ENCODE peak calls at places on chromosomes 3 and 15, in ten cellular contexts. Z is HuH-7; U is DMS153; F is PC-3; K is psoas muscle; W is DND-41; L is EH; X is astrocyte of the spinal cord; H is CD4-positive, alpha-beta T cell; M is activated CD8-positive, alpha-beta memory T cell treated with anti-CD3 and anti-CD28 coated beads for 4 hours. D is an unnamed sample.

GRCh38 chr15:74373731-74374647 is 6.5 kb upstream of the CYP11A1 start:
- DNase-seq in Z (peak), U (peak), F (peak), K (peak), W (peak), L (peak), X (peak), H (peak), M (peak), D (peak)

GRCh38 chr15:64180235-64180824 is 17.5 kb upstream of the PPIB start:
- DNase-seq in Z (no peak), U (no peak), F (no peak), K (no peak), W (no peak), L (no peak), X (no peak), H (no peak), M (no peak), D (no peak)

GRCh38 chr3:19901918-19902317 is 32.1 kb downstream of the EFHB start:
- DNase-seq in Z (no peak), U (no peak), F (no peak), K (no peak), W (no peak), L (no peak), X (no peak), H (no peak), M (no peak), D (no peak)

GRCh38 chr15:88785217-88785616 is 18.0 kb upstream of the ACAN start:
- DNase-seq in Z (no peak), U (no peak), F (no peak), K (no peak), W (no peak), L (no peak), X (no peak), H (no peak), M (no peak), D (no peak)

GRCh38 chr15:74869726-74870407 is 3.3 kb downstream of the SCAMP2 start:
- DNase-seq in Z (no peak), U (no peak), F (no peak), K (peak), W (peak), L (peak), X (no peak), H (no peak), M (no peak), D (peak)

GRCh38 chr3:29011441-29011840 is 269.4 kb upstream of the RBMS3 start:
- DNase-seq in Z (no peak), U (no peak), F (no peak), K (no peak), W (no peak), L (no peak), X (no peak), H (no peak), M (no peak), D (no peak)

GRCh38 chr15:67836477-67836876 is 3.4 kb downstream of the RNU6-1 start:
- DNase-seq in Z (no peak), U (no peak), F (peak), K (peak), W (peak), L (peak), X (peak), H (peak), M (no peak), D (peak)

GRCh38 chr3:94019659-94020058 is 8.7 kb downstream of the STX19 start:
- DNase-seq in Z (no peak), U (no peak), F (no peak), K (no peak), W (no peak), L (no peak), X (no peak), H (no peak), M (no peak), D (no peak)

GRCh38 chr15:35719964-35720507 is 174.1 kb upstream of the DPH6 start:
- DNase-seq in Z (no peak), U (no peak), F (peak), K (no peak), W (no peak), L (peak), X (no peak), H (no peak), M (no peak), D (no peak)

GRCh38 chr3:62611541-62612240 is 238.3 kb upstream of the FEZF2 start:
- DNase-seq in Z (no peak), U (no peak), F (no peak), K (no peak), W (no peak), L (peak), X (peak), H (no peak), M (no peak), D (no peak)

GRCh38 chr3:127767126-127767525 is 55.2 kb downstream of the MGLL start:
- DNase-seq in Z (peak), U (no peak), F (no peak), K (no peak), W (no peak), L (no peak), X (no peak), H (no peak), M (no peak), D (no peak)

GRCh38 chr3:183781246-183781645 is 44.1 kb downstream of the MAP6D1 start:
- DNase-seq in Z (no peak), U (no peak), F (no peak), K (no peak), W (no peak), L (no peak), X (no peak), H (no peak), M (no peak), D (no peak)

GRCh38 chr15:91936182-91936775 is 82.8 kb downstream of the SLCO3A1 start:
- DNase-seq in Z (no peak), U (no peak), F (no peak), K (no peak), W (no peak), L (peak), X (no peak), H (no peak), M (no peak), D (no peak)

GRCh38 chr15:75644376-75644775 is 3.3 kb upstream of the SNX33 start:
- DNase-seq in Z (no peak), U (no peak), F (no peak), K (no peak), W (no peak), L (peak), X (peak), H (no peak), M (no peak), D (no peak)

GRCh38 chr3:130258532-130258952 is 86.9 kb upstream of the COL6A5 start:
- DNase-seq in Z (no peak), U (no peak), F (no peak), K (peak), W (no peak), L (no peak), X (no peak), H (no peak), M (no peak), D (no peak)

GRCh38 chr3:138408751-138409161 is 25.7 kb upstream of the ESYT3 start:
- DNase-seq in Z (no peak), U (no peak), F (no peak), K (no peak), W (no peak), L (peak), X (no peak), H (no peak), M (no peak), D (no peak)

GRCh38 chr3:188664795-188665194 is 507.0 kb upstream of the TPRG1 start:
- DNase-seq in Z (peak), U (no peak), F (peak), K (no peak), W (no peak), L (peak), X (no peak), H (no peak), M (no peak), D (peak)

GRCh38 chr3:32401541-32402052 is 9.9 kb downstream of the CMTM7 start:
- DNase-seq in Z (peak), U (peak), F (peak), K (peak), W (no peak), L (peak), X (peak), H (peak), M (no peak), D (peak)

GRCh38 chr3:64022451-64023186 is 675 bp downstream of the PSMD6 start:
- DNase-seq in Z (no peak), U (no peak), F (peak), K (no peak), W (peak), L (peak), X (no peak), H (no peak), M (no peak), D (no peak)

GRCh38 chr15:31389576-31389975 is 62.9 kb downstream of the KLF13 start:
- DNase-seq in Z (no peak), U (no peak), F (no peak), K (no peak), W (no peak), L (no peak), X (no peak), H (no peak), M (no peak), D (no peak)

GRCh38 chr3:138673641-138674040 is 65.1 kb downstream of the FAIM start:
- DNase-seq in Z (peak), U (no peak), F (no peak), K (no peak), W (no peak), L (peak), X (peak), H (no peak), M (no peak), D (no peak)

GRCh38 chr3:48993834-48994233 is 3.8 kb downstream of the P4HTM start:
- DNase-seq in Z (no peak), U (no peak), F (no peak), K (no peak), W (no peak), L (no peak), X (no peak), H (no peak), M (no peak), D (no peak)

GRCh38 chr15:70498096-70498626 is 265.2 kb downstream of the UACA start:
- DNase-seq in Z (no peak), U (no peak), F (no peak), K (no peak), W (no peak), L (no peak), X (no peak), H (no peak), M (no peak), D (no peak)

GRCh38 chr3:156217674-156218352 is 97.4 kb downstream of the KCNAB1 start:
- DNase-seq in Z (no peak), U (no peak), F (peak), K (no peak), W (no peak), L (peak), X (peak), H (no peak), M (no peak), D (no peak)

GRCh38 chr3:182739619-182740018 is 53.7 kb upstream of the ATP11B start:
- DNase-seq in Z (no peak), U (no peak), F (peak), K (no peak), W (no peak), L (peak), X (peak), H (no peak), M (no peak), D (no peak)

GRCh38 chr15:74053941-74054529 is 28.3 kb downstream of the GOLGA6A start:
- DNase-seq in Z (peak), U (no peak), F (peak), K (peak), W (peak), L (peak), X (peak), H (peak), M (peak), D (peak)

GRCh38 chr3:57041674-57042073 is 18.8 kb upstream of the SPATA12 start:
- DNase-seq in Z (no peak), U (no peak), F (no peak), K (peak), W (no peak), L (no peak), X (no peak), H (no peak), M (no peak), D (no peak)

GRCh38 chr3:30353711-30354467 is 252.5 kb upstream of the TGFBR2 start:
- DNase-seq in Z (no peak), U (no peak), F (peak), K (no peak), W (peak), L (no peak), X (no peak), H (peak), M (peak), D (no peak)

GRCh38 chr3:71607364-71607763 is 23.8 kb upstream of the FOXP1 start:
- DNase-seq in Z (no peak), U (no peak), F (no peak), K (no peak), W (no peak), L (no peak), X (no peak), H (no peak), M (no peak), D (no peak)

GRCh38 chr3:53240989-53241972 is 14.5 kb downstream of the TKT start:
- DNase-seq in Z (no peak), U (no peak), F (no peak), K (peak), W (no peak), L (no peak), X (no peak), H (no peak), M (no peak), D (peak)

GRCh38 chr15:57064033-57064432 is 145.6 kb downstream of the TCF12 start:
- DNase-seq in Z (no peak), U (no peak), F (no peak), K (no peak), W (no peak), L (peak), X (no peak), H (no peak), M (no peak), D (no peak)